ENCODE peak calls at places on chromosomes 2 and 18, in seven cellular contexts. One of them, this sample, is unnamed.

GRCh38 chr2:152924722-152925121 is 206.3 kb downstream of the ARL6IP6 start:
- DNase-seq in fibroblast of lung: no peak
- DNase-seq in hepatocyte: no peak
- DNase-seq in H9: no peak
- DNase-seq in upper lobe of right lung: peak; percentile 72
- DNase-seq in aorta: no peak
- DNase-seq in left lung: no peak
- DNase-seq in this sample: no peak

GRCh38 chr18:61323951-61324350 is 9.3 kb upstream of the CDH20 start:
- DNase-seq in fibroblast of lung: peak; percentile 5
- DNase-seq in hepatocyte: no peak
- DNase-seq in H9: no peak
- DNase-seq in upper lobe of right lung: no peak
- DNase-seq in aorta: no peak
- DNase-seq in left lung: no peak
- DNase-seq in this sample: no peak

GRCh38 chr18:35776481-35776880 is 194.9 kb downstream of the GALNT1 start:
- DNase-seq in fibroblast of lung: no peak
- DNase-seq in hepatocyte: no peak
- DNase-seq in H9: no peak
- DNase-seq in upper lobe of right lung: no peak
- DNase-seq in aorta: no peak
- DNase-seq in left lung: no peak
- DNase-seq in this sample: no peak

GRCh38 chr18:75137346-75137877 is 71.5 kb downstream of the PTGR3 start:
- DNase-seq in fibroblast of lung: no peak
- DNase-seq in hepatocyte: no peak
- DNase-seq in H9: no peak
- DNase-seq in upper lobe of right lung: no peak
- DNase-seq in aorta: no peak
- DNase-seq in left lung: peak; percentile 48
- DNase-seq in this sample: no peak

GRCh38 chr2:152548111-152548875 is 169.0 kb downstream of the PRPF40A start:
- DNase-seq in fibroblast of lung: no peak
- DNase-seq in hepatocyte: no peak
- DNase-seq in H9: no peak
- DNase-seq in upper lobe of right lung: no peak
- DNase-seq in aorta: no peak
- DNase-seq in left lung: no peak
- DNase-seq in this sample: no peak

GRCh38 chr18:9413586-9413985 is 61.7 kb upstream of the RALBP1 start:
- DNase-seq in fibroblast of lung: peak; percentile 83
- DNase-seq in hepatocyte: no peak
- DNase-seq in H9: no peak
- DNase-seq in upper lobe of right lung: no peak
- DNase-seq in aorta: no peak
- DNase-seq in left lung: no peak
- DNase-seq in this sample: no peak

GRCh38 chr2:97267411-97268074 is 154.6 kb downstream of the ANKRD36 start:
- DNase-seq in fibroblast of lung: no peak
- DNase-seq in hepatocyte: peak; percentile 3
- DNase-seq in H9: peak; percentile 21
- DNase-seq in upper lobe of right lung: peak; percentile 60
- DNase-seq in aorta: peak; percentile 50
- DNase-seq in left lung: peak; percentile 64
- DNase-seq in this sample: peak; percentile 9

GRCh38 chr2:135124924-135125886 is 73.1 kb downstream of the RAB3GAP1 start:
- DNase-seq in fibroblast of lung: peak; percentile 26
- DNase-seq in hepatocyte: no peak
- DNase-seq in H9: no peak
- DNase-seq in upper lobe of right lung: no peak
- DNase-seq in aorta: no peak
- DNase-seq in left lung: no peak
- DNase-seq in this sample: no peak

GRCh38 chr2:172375247-172375646 is 52.1 kb upstream of the ITGA6 start:
- DNase-seq in fibroblast of lung: peak; percentile 15
- DNase-seq in hepatocyte: no peak
- DNase-seq in H9: no peak
- DNase-seq in upper lobe of right lung: no peak
- DNase-seq in aorta: no peak
- DNase-seq in left lung: no peak
- DNase-seq in this sample: no peak

GRCh38 chr2:152167070-152167469 is 8.5 kb downstream of the STAM2 start:
- DNase-seq in fibroblast of lung: no peak
- DNase-seq in hepatocyte: no peak
- DNase-seq in H9: no peak
- DNase-seq in upper lobe of right lung: no peak
- DNase-seq in aorta: no peak
- DNase-seq in left lung: no peak
- DNase-seq in this sample: no peak

GRCh38 chr18:57439617-57439975 is 4.4 kb downstream of the ONECUT2 start:
- DNase-seq in fibroblast of lung: no peak
- DNase-seq in hepatocyte: no peak
- DNase-seq in H9: peak; percentile 80
- DNase-seq in upper lobe of right lung: no peak
- DNase-seq in aorta: no peak
- DNase-seq in left lung: peak; percentile 73
- DNase-seq in this sample: no peak

GRCh38 chr2:100767224-100767653 is 52.7 kb upstream of the NPAS2 start:
- DNase-seq in fibroblast of lung: peak; percentile 43
- DNase-seq in hepatocyte: no peak
- DNase-seq in H9: no peak
- DNase-seq in upper lobe of right lung: no peak
- DNase-seq in aorta: no peak
- DNase-seq in left lung: no peak
- DNase-seq in this sample: no peak

GRCh38 chr2:207235621-207236020 is 69.9 kb upstream of the KLF7 start:
- DNase-seq in fibroblast of lung: no peak
- DNase-seq in hepatocyte: no peak
- DNase-seq in H9: no peak
- DNase-seq in upper lobe of right lung: no peak
- DNase-seq in aorta: no peak
- DNase-seq in left lung: no peak
- DNase-seq in this sample: no peak

GRCh38 chr18:28725876-28726275 is 548.9 kb upstream of the CDH2 start:
- DNase-seq in fibroblast of lung: no peak
- DNase-seq in hepatocyte: no peak
- DNase-seq in H9: no peak
- DNase-seq in upper lobe of right lung: no peak
- DNase-seq in aorta: no peak
- DNase-seq in left lung: no peak
- DNase-seq in this sample: no peak

GRCh38 chr2:160621748-160622147 is 128.1 kb upstream of the RBMS1 start:
- DNase-seq in fibroblast of lung: peak; percentile 44
- DNase-seq in hepatocyte: no peak
- DNase-seq in H9: no peak
- DNase-seq in upper lobe of right lung: no peak
- DNase-seq in aorta: no peak
- DNase-seq in left lung: no peak
- DNase-seq in this sample: no peak

GRCh38 chr2:50722828-50723227 is 309.1 kb downstream of the NRXN1 start:
- DNase-seq in fibroblast of lung: no peak
- DNase-seq in hepatocyte: no peak
- DNase-seq in H9: no peak
- DNase-seq in upper lobe of right lung: no peak
- DNase-seq in aorta: no peak
- DNase-seq in left lung: no peak
- DNase-seq in this sample: no peak

GRCh38 chr18:39186008-39186407 is 1620.4 kb upstream of the CELF4 start:
- DNase-seq in fibroblast of lung: no peak
- DNase-seq in hepatocyte: no peak
- DNase-seq in H9: no peak
- DNase-seq in upper lobe of right lung: no peak
- DNase-seq in aorta: no peak
- DNase-seq in left lung: no peak
- DNase-seq in this sample: no peak

GRCh38 chr2:232330068-232330999 is 48.2 kb upstream of the ALPP start:
- DNase-seq in fibroblast of lung: no peak
- DNase-seq in hepatocyte: no peak
- DNase-seq in H9: peak; percentile 80
- DNase-seq in upper lobe of right lung: peak; percentile 53
- DNase-seq in aorta: no peak
- DNase-seq in left lung: peak; percentile 72
- DNase-seq in this sample: no peak

GRCh38 chr2:232332940-232333259 is 45.7 kb upstream of the ALPP start:
- DNase-seq in fibroblast of lung: no peak
- DNase-seq in hepatocyte: no peak
- DNase-seq in H9: no peak
- DNase-seq in upper lobe of right lung: peak; percentile 36
- DNase-seq in aorta: no peak
- DNase-seq in left lung: peak; percentile 65
- DNase-seq in this sample: no peak

GRCh38 chr2:232329716-232330067 is 48.9 kb upstream of the ALPP start:
- DNase-seq in fibroblast of lung: no peak
- DNase-seq in hepatocyte: no peak
- DNase-seq in H9: peak; percentile 22
- DNase-seq in upper lobe of right lung: peak; percentile 54
- DNase-seq in aorta: no peak
- DNase-seq in left lung: peak; percentile 65
- DNase-seq in this sample: peak; percentile 2

GRCh38 chr2:232328516-232329460 is 49.8 kb upstream of the ALPP start:
- DNase-seq in fibroblast of lung: no peak
- DNase-seq in hepatocyte: no peak
- DNase-seq in H9: peak; percentile 24
- DNase-seq in upper lobe of right lung: peak; percentile 49
- DNase-seq in aorta: peak; percentile 36
- DNase-seq in left lung: peak; percentile 37
- DNase-seq in this sample: peak; percentile 2

GRCh38 chr2:232331071-232331470 is 47.5 kb upstream of the ALPP start:
- DNase-seq in fibroblast of lung: peak; percentile 39
- DNase-seq in hepatocyte: no peak
- DNase-seq in H9: no peak
- DNase-seq in upper lobe of right lung: peak; percentile 69
- DNase-seq in aorta: peak; percentile 33
- DNase-seq in left lung: peak; percentile 74
- DNase-seq in this sample: no peak
- H3K9me3 ChIP-seq in fibroblast of lung: no peaks in the 10 kb centered on the region
- H3K9me3 ChIP-seq in hepatocyte: no peaks in the 10 kb centered on the region
- H3K9me3 ChIP-seq in H9: no peaks in the 10 kb centered on the region
- H3K9me3 ChIP-seq in upper lobe of right lung: no peaks in the 10 kb centered on the region
- H3K9me3 ChIP-seq in aorta: no peaks in the 10 kb centered on the region
- H3K9me3 ChIP-seq in left lung: no peaks in the 10 kb centered on the region
- H3K9me3 ChIP-seq in this sample: no peaks in the 10 kb centered on the region

GRCh38 chr2:88683160-88684021 is 8.1 kb upstream of the RPIA start:
- DNase-seq in fibroblast of lung: no peak
- DNase-seq in hepatocyte: no peak
- DNase-seq in H9: no peak
- DNase-seq in upper lobe of right lung: no peak
- DNase-seq in aorta: no peak
- DNase-seq in left lung: no peak
- DNase-seq in this sample: no peak
- H3K9me3 ChIP-seq in fibroblast of lung: no peaks in the 10 kb centered on the region
- H3K9me3 ChIP-seq in hepatocyte: peaks cover 5% of the 10 kb centered on the region
- H3K9me3 ChIP-seq in H9: peaks cover 14% of the 10 kb centered on the region
- H3K9me3 ChIP-seq in upper lobe of right lung: no peaks in the 10 kb centered on the region
- H3K9me3 ChIP-seq in aorta: no peaks in the 10 kb centered on the region
- H3K9me3 ChIP-seq in left lung: no peaks in the 10 kb centered on the region
- H3K9me3 ChIP-seq in this sample: no peaks in the 10 kb centered on the region

GRCh38 chr2:218071218-218071937 is 2.3 kb downstream of the RUFY4 start:
- DNase-seq in fibroblast of lung: no peak
- DNase-seq in hepatocyte: no peak
- DNase-seq in H9: no peak
- DNase-seq in upper lobe of right lung: no peak
- DNase-seq in aorta: no peak
- DNase-seq in left lung: no peak
- DNase-seq in this sample: no peak

GRCh38 chr2:218074031-218074430 is 5.0 kb downstream of the RUFY4 start:
- DNase-seq in fibroblast of lung: no peak
- DNase-seq in hepatocyte: peak; percentile 60
- DNase-seq in H9: peak; percentile 74
- DNase-seq in upper lobe of right lung: no peak
- DNase-seq in aorta: no peak
- DNase-seq in left lung: peak; percentile 80
- DNase-seq in this sample: no peak

GRCh38 chr2:218072002-218072401 is 2.9 kb downstream of the RUFY4 start:
- DNase-seq in fibroblast of lung: no peak
- DNase-seq in hepatocyte: no peak
- DNase-seq in H9: peak; percentile 18
- DNase-seq in upper lobe of right lung: no peak
- DNase-seq in aorta: no peak
- DNase-seq in left lung: no peak
- DNase-seq in this sample: no peak

GRCh38 chr2:218072478-218073024 is 3.5 kb downstream of the RUFY4 start:
- DNase-seq in fibroblast of lung: no peak
- DNase-seq in hepatocyte: no peak
- DNase-seq in H9: peak; percentile 19
- DNase-seq in upper lobe of right lung: no peak
- DNase-seq in aorta: no peak
- DNase-seq in left lung: no peak
- DNase-seq in this sample: no peak

DNA sequence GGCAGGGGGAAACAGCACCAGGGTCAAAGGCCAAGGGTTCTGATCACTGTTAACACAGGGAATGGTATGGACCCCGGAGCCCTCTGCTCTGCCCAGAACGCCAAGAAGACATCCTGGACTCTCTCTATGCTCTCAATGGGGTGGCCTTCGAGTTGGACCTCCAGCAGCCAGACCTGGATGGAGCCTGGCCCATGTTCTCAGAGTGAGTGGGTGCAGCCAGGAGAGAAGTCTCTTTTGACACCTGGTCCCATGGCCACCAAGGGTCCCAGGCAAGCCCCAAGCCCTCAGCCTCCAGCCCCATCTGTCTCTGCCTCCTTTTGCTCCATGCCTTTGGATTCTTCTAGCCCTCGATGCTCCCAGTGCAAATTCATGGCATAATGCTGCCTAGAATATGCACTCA is 4.1 kb downstream of the RUFY4 start:
- DNase-seq in fibroblast of lung: no peak
- DNase-seq in hepatocyte: no peak
- DNase-seq in H9: no peak
- DNase-seq in upper lobe of right lung: no peak
- DNase-seq in aorta: no peak
- DNase-seq in left lung: no peak
- DNase-seq in this sample: no peak
- H3K9me3 ChIP-seq in fibroblast of lung: no peaks in the 10 kb centered on the region
- H3K9me3 ChIP-seq in hepatocyte: no peaks in the 10 kb centered on the region
- H3K9me3 ChIP-seq in H9: no peaks in the 10 kb centered on the region
- H3K9me3 ChIP-seq in upper lobe of right lung: no peaks in the 10 kb centered on the region
- H3K9me3 ChIP-seq in aorta: no peaks in the 10 kb centered on the region
- H3K9me3 ChIP-seq in left lung: no peaks in the 10 kb centered on the region
- H3K9me3 ChIP-seq in this sample: no peaks in the 10 kb centered on the region

DNA sequence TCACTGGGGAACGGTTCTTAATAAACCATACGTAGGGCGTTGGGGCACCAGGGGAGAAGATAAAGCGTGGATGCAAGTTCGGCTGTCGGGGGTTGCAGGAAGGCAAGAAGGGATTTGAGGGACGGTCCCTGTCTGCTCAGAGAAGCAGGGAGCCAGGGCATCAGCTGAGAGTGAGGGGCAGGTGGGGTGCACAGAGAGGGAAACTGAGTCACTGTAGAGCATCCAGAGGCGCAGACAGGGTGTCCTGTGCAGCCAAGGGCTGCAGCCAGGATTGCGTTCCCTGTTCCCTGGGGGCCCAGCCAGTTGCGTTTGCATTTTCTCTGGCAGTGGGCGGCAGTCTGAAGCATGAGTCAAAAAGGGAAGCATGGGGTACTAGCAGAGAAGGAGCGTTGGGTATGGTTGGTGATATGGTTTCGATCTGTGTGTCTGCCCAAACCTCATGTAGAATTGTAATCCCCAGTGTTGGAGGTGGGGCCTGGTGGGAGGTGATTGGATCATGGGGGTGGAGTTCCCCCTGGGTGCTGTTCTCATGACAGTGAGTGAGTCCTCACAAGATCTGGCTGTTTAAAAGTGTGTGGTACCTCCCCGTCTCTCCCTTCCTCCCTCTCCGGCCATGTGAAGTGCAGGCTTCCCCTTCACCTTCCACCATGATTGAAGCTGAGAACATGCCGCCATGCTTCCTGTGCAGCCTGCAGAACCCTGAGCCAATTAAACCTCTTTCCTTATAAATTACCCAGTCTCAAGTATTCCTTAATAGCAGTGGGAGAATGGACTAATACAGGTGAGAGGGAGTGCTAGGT is 202.8 kb downstream of the NDUFA10 start:
- DNase-seq in fibroblast of lung: no peak
- DNase-seq in hepatocyte: no peak
- DNase-seq in H9: peak; percentile 6
- DNase-seq in upper lobe of right lung: peak; percentile 51
- DNase-seq in aorta: no peak
- DNase-seq in left lung: no peak
- DNase-seq in this sample: no peak
- H3K9me3 ChIP-seq in fibroblast of lung: no peaks in the 10 kb centered on the region
- H3K9me3 ChIP-seq in hepatocyte: no peaks in the 10 kb centered on the region
- H3K9me3 ChIP-seq in H9: no peaks in the 10 kb centered on the region
- H3K9me3 ChIP-seq in upper lobe of right lung: no peaks in the 10 kb centered on the region
- H3K9me3 ChIP-seq in aorta: no peaks in the 10 kb centered on the region
- H3K9me3 ChIP-seq in left lung: no peaks in the 10 kb centered on the region
- H3K9me3 ChIP-seq in this sample: no peaks in the 10 kb centered on the region